ENCODE peak calls at places on chromosomes 7 and 10, in seven cellular contexts. S, C, G, L, U, O and A are unnamed samples.

GRCh38 chr7:22618528-22618927 is 108.5 kb upstream of the IL6 start:
- DNase-seq in S (no peak), C (no peak), G (no peak), L (no peak), U (no peak), O (no peak), A (no peak)

GRCh38 chr10:70675496-70676161 is 3.3 kb downstream of the ADAMTS14 start:
- DNase-seq in S (no peak), C (no peak), G (no peak), L (no peak), U (no peak), O (no peak), A (no peak)

GRCh38 chr10:91520657-91521056 is 110.5 kb downstream of the HECTD2 start:
- DNase-seq in S (peak), C (peak), G (no peak), L (peak), U (no peak), O (peak), A (no peak)

GRCh38 chr7:158428131-158428841 is 159.3 kb downstream of the PTPRN2 start:
- DNase-seq in S (no peak), C (peak), G (no peak), L (no peak), U (no peak), O (no peak), A (no peak)

GRCh38 chr7:17854297-17855047 is 85.8 kb downstream of the SNX13 start:
- DNase-seq in S (no peak), C (no peak), G (no peak), L (no peak), U (no peak), O (no peak), A (no peak)

GRCh38 chr10:6218692-6219493 is 16.2 kb downstream of the PFKFB3 start:
- DNase-seq in S (peak), C (no peak), G (peak), L (no peak), U (peak), O (peak), A (peak)

GRCh38 chr10:124603376-124604213 is 140.6 kb downstream of the FAM53B start:
- DNase-seq in S (no peak), C (no peak), G (no peak), L (no peak), U (no peak), O (no peak), A (no peak)

GRCh38 chr7:28037220-28038010 is 143.2 kb downstream of the JAZF1 start:
- DNase-seq in S (peak), C (no peak), G (no peak), L (no peak), U (peak), O (peak), A (peak)

GRCh38 chr7:17532861-17533404 is 234.5 kb downstream of the AHR start:
- DNase-seq in S (peak), C (no peak), G (no peak), L (no peak), U (no peak), O (peak), A (peak)

GRCh38 chr7:79868010-79868409 is 266.6 kb upstream of the GNAI1 start:
- DNase-seq in S (no peak), C (no peak), G (no peak), L (no peak), U (no peak), O (peak), A (no peak)

GRCh38 chr10:14253079-14253478 is 77.6 kb downstream of the FRMD4A start:
- DNase-seq in S (no peak), C (no peak), G (no peak), L (no peak), U (no peak), O (no peak), A (no peak)

GRCh38 chr10:86401588-86402282 is 35.1 kb upstream of the GRID1 start:
- DNase-seq in S (peak), C (peak), G (no peak), L (peak), U (peak), O (no peak), A (no peak)

GRCh38 chr10:17348111-17349008 is 106.0 kb downstream of the ST8SIA6 start:
- DNase-seq in S (peak), C (peak), G (peak), L (peak), U (peak), O (peak), A (peak)

GRCh38 chr7:158366916-158367633 is 220.5 kb downstream of the PTPRN2 start:
- DNase-seq in S (no peak), C (no peak), G (no peak), L (no peak), U (no peak), O (no peak), A (no peak)

GRCh38 chr7:149716932-149717307 is 56.5 kb downstream of the ZNF467 start:
- DNase-seq in S (peak), C (peak), G (no peak), L (no peak), U (no peak), O (no peak), A (no peak)

GRCh38 chr10:4450981-4451501 is 375.0 kb upstream of the AKR1E2 start:
- DNase-seq in S (peak), C (no peak), G (no peak), L (no peak), U (peak), O (peak), A (peak)

GRCh38 chr7:151904270-151904669 is 27.4 kb upstream of the PRKAG2 start:
- DNase-seq in S (no peak), C (peak), G (no peak), L (no peak), U (no peak), O (no peak), A (no peak)

GRCh38 chr10:23927926-23928325 is 281.0 kb upstream of the KIAA1217 start:
- DNase-seq in S (no peak), C (no peak), G (no peak), L (no peak), U (peak), O (no peak), A (no peak)

GRCh38 chr7:131948434-131949053 is 392.1 kb upstream of the PODXL start:
- DNase-seq in S (peak), C (no peak), G (no peak), L (no peak), U (no peak), O (peak), A (no peak)

GRCh38 chr7:52017802-52018679 is 701.4 kb upstream of the COBL start:
- DNase-seq in S (no peak), C (no peak), G (no peak), L (no peak), U (peak), O (no peak), A (peak)

GRCh38 chr7:106054971-106055370 is 57.1 kb downstream of the SYPL1 start:
- DNase-seq in S (no peak), C (no peak), G (no peak), L (no peak), U (no peak), O (no peak), A (no peak)

GRCh38 chr10:100128951-100129350 is 47.3 kb upstream of the CPN1 start:
- DNase-seq in S (no peak), C (no peak), G (no peak), L (no peak), U (no peak), O (no peak), A (no peak)

GRCh38 chr10:52488606-52489485 is 174.8 kb downstream of the DKK1 start:
- DNase-seq in S (peak), C (no peak), G (no peak), L (no peak), U (peak), O (peak), A (peak)

GRCh38 chr10:12081879-12082560 is 13.3 kb downstream of the DHTKD1 start:
- DNase-seq in S (peak), C (no peak), G (no peak), L (no peak), U (no peak), O (peak), A (peak)
- H3K4me3 ChIP-seq in S (no peak), C (no peak), G (no peak), L (no peak), U (no peak), O (no peak), A (no peak)

GRCh38 chr10:78851652-78852051 is 217.1 kb upstream of the ZMIZ1 start:
- DNase-seq in S (no peak), C (peak), G (no peak), L (no peak), U (no peak), O (no peak), A (no peak)

GRCh38 chr10:78852447-78852846 is 216.3 kb upstream of the ZMIZ1 start:
- DNase-seq in S (no peak), C (peak), G (no peak), L (no peak), U (no peak), O (no peak), A (no peak)

GRCh38 chr10:78853864-78854263 is 214.9 kb upstream of the ZMIZ1 start:
- DNase-seq in S (no peak), C (no peak), G (no peak), L (no peak), U (no peak), O (no peak), A (no peak)

GRCh38 chr10:78850611-78851010 is 218.2 kb upstream of the ZMIZ1 start:
- DNase-seq in S (no peak), C (no peak), G (no peak), L (no peak), U (no peak), O (no peak), A (no peak)

DNA sequence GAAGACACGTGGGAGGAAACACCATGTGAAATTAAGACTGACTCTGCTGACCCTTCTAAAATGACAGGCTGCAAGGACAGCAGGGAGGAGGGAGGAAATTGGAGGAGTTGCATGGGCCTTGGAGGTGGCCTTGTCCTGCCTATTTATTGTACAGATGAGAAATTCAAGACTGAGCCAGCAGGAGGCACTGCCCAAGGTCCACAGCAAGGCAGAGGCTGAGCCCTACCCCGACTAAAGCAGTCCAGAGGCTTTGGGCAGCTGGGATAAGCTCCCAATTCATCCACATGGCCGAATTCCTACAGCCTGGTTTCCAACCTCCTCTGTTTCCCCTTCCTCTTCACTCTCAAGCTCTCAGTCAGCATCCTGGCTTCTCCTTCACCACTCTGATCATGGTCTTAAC is 215.9 kb upstream of the ZMIZ1 start:
- DNase-seq in S (peak), C (peak), G (no peak), L (no peak), U (peak), O (peak), A (no peak)
- TF ChIP-seq CTCF in S (no peak), C (peak), G (no peak), L (no peak), U (peak), O (peak), A (no peak)

GRCh38 chr7:98278936-98279335 is 2.5 kb upstream of the BRI3 start:
- DNase-seq in S (no peak), C (no peak), G (no peak), L (no peak), U (no peak), O (no peak), A (no peak)

GRCh38 chr7:98281757-98282652 is 519 bp downstream of the BRI3 start:
- DNase-seq in S (no peak), C (peak), G (peak), L (peak), U (no peak), O (no peak), A (no peak)

GRCh38 chr7:98278408-98278807 is 3.1 kb upstream of the BRI3 start:
- DNase-seq in S (no peak), C (no peak), G (no peak), L (no peak), U (no peak), O (no peak), A (no peak)

GRCh38 chr7:98280791-98281756 is at the start of gene BRI3:
- DNase-seq in S (peak), C (peak), G (peak), L (peak), U (peak), O (peak), A (peak)

DNA sequence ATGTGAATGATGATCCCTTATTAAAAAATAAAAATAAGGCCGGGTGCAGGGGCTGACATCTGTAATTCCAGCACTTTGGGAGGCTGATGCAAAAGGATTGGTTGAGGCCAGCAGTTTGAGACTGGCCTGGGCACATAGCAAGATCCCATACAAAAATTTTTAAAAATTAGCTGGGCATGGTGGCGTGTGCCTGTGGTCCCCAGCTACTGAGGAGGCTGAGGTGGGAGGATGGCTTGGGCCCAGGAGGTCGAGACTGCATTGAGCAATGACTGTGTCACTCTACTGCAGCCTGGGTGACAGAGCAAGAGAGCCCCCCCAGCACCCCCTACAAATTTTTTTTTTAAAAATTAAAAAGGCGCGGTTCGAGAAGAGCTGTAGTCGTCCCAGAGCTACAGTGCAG is 1.2 kb upstream of the BRI3 start:
- DNase-seq in S (no peak), C (no peak), G (no peak), L (no peak), U (no peak), O (no peak), A (no peak)
- H3K4me3 ChIP-seq in S (peak), C (no peak), G (peak), L (peak), U (peak), O (no peak), A (peak)

DNA sequence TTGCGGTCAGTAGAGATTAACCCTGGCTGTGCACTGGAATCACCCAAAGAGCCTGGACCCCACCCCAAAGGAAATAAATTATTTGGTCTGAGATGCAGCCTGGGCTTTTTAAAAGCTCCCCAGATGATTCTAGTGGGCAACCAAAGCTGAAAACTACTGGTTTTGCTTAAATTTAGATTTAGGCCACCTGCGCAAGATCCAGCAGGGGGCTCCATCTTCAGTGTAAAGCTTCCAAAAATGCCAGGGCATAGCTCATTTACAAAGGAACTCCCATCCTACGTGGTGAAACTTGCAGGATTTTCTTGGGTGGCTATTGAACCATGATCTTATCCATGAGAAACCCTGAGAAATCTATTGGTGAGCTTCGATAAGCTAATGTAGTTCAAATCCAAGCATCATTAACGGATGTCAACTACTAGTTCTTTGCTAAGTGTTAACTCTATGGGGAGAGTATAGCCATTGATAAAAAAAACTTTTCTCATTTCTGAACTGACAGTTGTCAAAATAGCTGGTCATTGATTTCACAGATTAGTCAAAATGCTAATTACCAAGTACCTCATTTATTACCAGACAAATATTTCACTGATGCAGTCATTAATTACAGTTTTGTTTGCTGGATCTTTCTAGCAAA is 315.3 kb downstream of the LHFPL3 start:
- DNase-seq in S (peak), C (no peak), G (no peak), L (no peak), U (peak), O (peak), A (no peak)
- TF ChIP-seq CTCF in S (peak), C (no peak), G (no peak), L (no peak), U (peak), O (peak), A (peak)